ENCODE peak calls at places on chromosomes 4 and X, in six cellular contexts. B, O, T, P, S and H are unnamed samples.

GRCh38 chr4:96766359-96766758 is 926.5 kb downstream of the PDHA2 start:
- DNase-seq in B (no peak), O (no peak), T (no peak), P (no peak), S (no peak), H (no peak)

GRCh38 chrX:48461830-48462229 is 8.2 kb downstream of the SLC38A5 start:
- DNase-seq in B (no peak), O (no peak), T (no peak), P (no peak), S (peak; percentile 12), H (no peak)

GRCh38 chrX:53290441-53291041 is 9.2 kb upstream of the IQSEC2 start:
- DNase-seq in B (no peak), O (no peak), T (no peak), P (no peak), S (no peak), H (no peak)

GRCh38 chr4:17029432-17029831 is 131.0 kb upstream of the LDB2 start:
- DNase-seq in B (no peak), O (no peak), T (no peak), P (no peak), S (no peak), H (no peak)

GRCh38 chrX:68847172-68847571 is 18.4 kb downstream of the EFNB1 start:
- DNase-seq in B (no peak), O (no peak), T (no peak), P (no peak), S (no peak), H (no peak)

GRCh38 chr4:39642885-39643550 is 4.4 kb upstream of the SMIM14 start:
- DNase-seq in B (no peak), O (no peak), T (no peak), P (no peak), S (peak; percentile 49), H (no peak)

GRCh38 chrX:55450259-55450658 is 1.7 kb upstream of the MAGEH1 start:
- DNase-seq in B (no peak), O (peak; percentile 10), T (peak; percentile 2), P (no peak), S (peak; percentile 12), H (no peak)

GRCh38 chr4:82851902-82852750 is 38.8 kb downstream of the SEC31A start:
- DNase-seq in B (no peak), O (peak; percentile 59), T (peak; percentile 55), P (no peak), S (peak; percentile 49), H (no peak)

GRCh38 chrX:19627081-19627480 is 111.8 kb upstream of the MAP3K15 start:
- DNase-seq in B (no peak), O (no peak), T (no peak), P (no peak), S (no peak), H (no peak)

GRCh38 chr4:38082424-38083374 is 122.5 kb downstream of the PTTG2 start:
- DNase-seq in B (no peak), O (no peak), T (peak; percentile 36), P (no peak), S (peak; percentile 97), H (no peak)

GRCh38 chr4:3107271-3108185 is 33.0 kb downstream of the HTT start:
- DNase-seq in B (no peak), O (peak; percentile 29), T (peak; percentile 23), P (no peak), S (no peak), H (no peak)

GRCh38 chr4:73711989-73712388 is 28.4 kb upstream of the CXCL8 start:
- DNase-seq in B (no peak), O (no peak), T (no peak), P (no peak), S (no peak), H (no peak)
- H3K4me1 ChIP-seq in B (no peaks in the 10 kb centered on the region), O (no peaks in the 10 kb centered on the region), T (peaks cover 14% of the 10 kb centered on the region), P (no peaks in the 10 kb centered on the region), S (peaks cover 6% of the 10 kb centered on the region), H (peaks cover 14% of the 10 kb centered on the region)

DNA sequence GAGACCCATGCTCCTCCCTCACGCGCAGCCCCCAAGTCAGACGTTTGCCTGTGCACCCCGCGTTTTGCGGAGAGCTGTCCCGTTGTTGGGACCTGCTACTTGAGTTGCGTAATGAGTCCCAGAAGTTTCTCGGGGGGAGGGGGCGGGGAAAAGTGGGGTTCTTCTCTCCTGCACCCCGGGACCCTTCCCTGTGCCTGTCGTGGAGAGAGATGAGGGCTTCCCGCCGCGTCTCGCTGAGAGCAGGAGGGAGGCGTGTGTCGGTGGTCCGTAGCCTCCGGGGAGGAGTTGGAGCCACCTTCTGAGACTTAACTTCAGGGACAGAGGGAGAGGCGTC is 655 bp downstream of the AFF1 start:
- DNase-seq in B (no peak), O (no peak), T (no peak), P (no peak), S (no peak), H (no peak)
- H3K4me1 ChIP-seq in B (peaks cover 31% of the 10 kb centered on the region), O (peaks cover 7% of the 10 kb centered on the region), T (peaks cover 39% of the 10 kb centered on the region), P (peaks cover 35% of the 10 kb centered on the region), S (peaks cover 6% of the 10 kb centered on the region), H (peaks cover 8% of the 10 kb centered on the region)

DNA sequence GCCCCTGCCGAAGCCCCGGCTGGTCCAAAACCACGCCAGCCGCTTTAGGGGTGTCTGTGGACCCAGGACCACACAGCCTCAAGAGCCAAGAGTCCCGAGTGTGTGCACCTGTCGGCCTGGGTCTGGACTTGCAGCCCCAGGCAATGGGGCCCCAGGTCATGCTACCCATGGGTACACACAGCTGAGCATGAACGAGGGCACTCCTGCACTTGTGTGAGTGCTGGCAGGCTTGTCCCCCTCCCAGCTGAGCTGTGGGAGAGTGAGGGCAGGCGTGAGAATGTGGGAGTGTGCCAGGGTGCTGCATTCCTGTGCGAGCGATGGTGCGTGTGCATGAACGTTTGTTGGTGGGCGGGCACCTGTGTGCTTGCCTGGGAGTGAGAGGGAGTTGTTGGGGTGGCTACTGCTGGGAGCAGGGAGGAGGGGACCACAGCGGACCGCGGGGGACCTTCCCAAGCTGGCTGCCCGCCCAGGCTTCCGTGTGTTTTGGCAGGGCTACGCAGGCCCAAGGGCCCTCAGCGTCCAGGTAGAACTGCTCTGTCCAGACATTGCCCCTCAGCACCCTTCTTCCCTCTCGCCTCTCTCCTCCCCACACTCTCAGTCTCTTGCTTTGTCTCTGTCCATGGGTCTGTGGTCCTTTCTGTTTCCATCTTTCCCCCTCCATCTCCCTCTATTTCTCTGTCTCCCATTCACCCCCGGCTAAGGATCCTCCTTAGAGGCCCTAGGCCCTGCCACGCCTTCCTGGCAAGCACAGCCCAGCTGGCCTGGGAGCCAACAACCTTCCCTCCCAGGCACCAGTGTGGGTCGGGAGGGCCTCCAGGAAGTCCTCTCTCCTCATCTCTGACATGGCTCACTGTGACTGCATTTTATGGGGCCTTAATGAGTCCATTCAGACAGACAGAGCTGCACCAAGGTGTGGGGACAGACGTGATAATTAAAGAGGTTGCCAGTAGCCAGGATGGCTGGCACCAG is 31.0 kb downstream of the BLOC1S4 start:
- DNase-seq in B (no peak), O (no peak), T (no peak), P (peak; percentile 76), S (no peak), H (no peak)
- H3K4me1 ChIP-seq in B (peaks cover 3% of the 10 kb centered on the region), O (no peaks in the 10 kb centered on the region), T (peaks cover 23% of the 10 kb centered on the region), P (peaks cover 14% of the 10 kb centered on the region), S (peaks cover 8% of the 10 kb centered on the region), H (peaks cover 32% of the 10 kb centered on the region)

DNA sequence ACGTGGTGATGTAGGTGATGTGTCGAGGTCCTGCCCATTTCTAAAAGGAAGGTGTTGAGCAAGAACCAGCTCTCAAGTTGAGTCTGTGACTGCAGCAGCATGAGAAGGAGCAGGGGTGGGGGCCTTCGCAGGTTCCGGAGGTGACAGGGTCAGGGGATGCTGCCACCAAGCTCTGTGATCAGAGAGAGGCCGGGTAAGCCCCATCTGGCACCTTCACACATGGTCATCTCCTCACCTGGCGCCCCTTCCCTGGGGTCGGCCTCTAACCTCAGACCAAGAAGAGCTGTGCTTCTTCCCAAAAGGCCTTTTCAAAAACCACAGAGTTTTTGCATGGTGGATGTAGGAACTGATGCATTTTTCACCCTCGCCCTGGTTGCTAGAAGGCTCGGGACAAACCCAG is 137.6 kb downstream of the CPZ start:
- DNase-seq in B (no peak), O (no peak), T (no peak), P (no peak), S (no peak), H (no peak)
- H3K4me1 ChIP-seq in B (no peaks in the 10 kb centered on the region), O (no peaks in the 10 kb centered on the region), T (no peaks in the 10 kb centered on the region), P (no peaks in the 10 kb centered on the region), S (no peaks in the 10 kb centered on the region), H (no peaks in the 10 kb centered on the region)

DNA sequence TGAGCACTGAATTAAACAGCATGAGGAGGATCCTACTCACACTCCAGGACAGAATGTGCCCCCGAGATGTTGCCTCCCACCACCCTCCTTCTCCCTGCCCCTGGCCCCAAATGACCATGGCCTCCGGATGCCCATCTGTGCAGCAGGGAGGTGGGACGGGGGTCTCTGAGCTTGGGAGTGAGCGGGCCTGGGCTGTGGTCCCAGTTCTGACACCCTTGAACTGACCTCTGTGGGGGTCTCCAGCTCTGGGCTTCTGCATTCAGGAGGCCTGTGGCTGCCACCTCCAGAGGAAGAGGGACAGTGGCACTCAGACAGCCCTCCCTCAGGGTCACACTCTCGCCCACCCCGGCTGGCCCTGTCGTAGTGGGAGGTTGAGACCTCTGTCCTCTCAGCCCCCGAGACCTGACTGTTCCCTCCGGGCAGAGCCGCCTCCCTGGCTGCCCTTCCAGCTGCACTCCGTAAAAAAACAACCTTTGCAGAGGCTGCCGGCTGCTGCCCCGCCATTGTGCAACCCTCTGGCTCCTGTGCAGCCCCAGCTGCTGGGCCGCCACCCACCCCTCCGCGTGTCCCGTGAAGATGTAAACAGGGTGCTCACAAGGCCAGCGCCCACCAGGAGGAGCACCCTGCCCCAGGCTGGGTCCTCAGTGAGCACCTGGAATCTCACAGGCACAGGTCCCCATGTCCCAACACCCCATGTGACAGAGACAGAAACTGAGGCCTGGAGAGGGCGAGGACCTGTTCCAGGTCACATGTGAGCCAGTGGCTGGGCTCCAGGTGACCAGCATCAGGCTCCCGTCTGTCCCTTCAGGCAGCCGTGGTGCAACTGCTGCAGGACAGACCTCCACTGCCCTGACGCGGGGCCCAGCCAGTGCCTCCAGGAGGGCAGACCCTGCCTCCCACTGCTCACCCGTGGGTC is 39.6 kb downstream of the HTRA3 start:
- DNase-seq in B (no peak), O (no peak), T (no peak), P (no peak), S (peak; percentile 44), H (no peak)
- H3K4me1 ChIP-seq in B (no peaks in the 10 kb centered on the region), O (no peaks in the 10 kb centered on the region), T (peaks cover 31% of the 10 kb centered on the region), P (no peaks in the 10 kb centered on the region), S (peaks cover 8% of the 10 kb centered on the region), H (no peaks in the 10 kb centered on the region)

DNA sequence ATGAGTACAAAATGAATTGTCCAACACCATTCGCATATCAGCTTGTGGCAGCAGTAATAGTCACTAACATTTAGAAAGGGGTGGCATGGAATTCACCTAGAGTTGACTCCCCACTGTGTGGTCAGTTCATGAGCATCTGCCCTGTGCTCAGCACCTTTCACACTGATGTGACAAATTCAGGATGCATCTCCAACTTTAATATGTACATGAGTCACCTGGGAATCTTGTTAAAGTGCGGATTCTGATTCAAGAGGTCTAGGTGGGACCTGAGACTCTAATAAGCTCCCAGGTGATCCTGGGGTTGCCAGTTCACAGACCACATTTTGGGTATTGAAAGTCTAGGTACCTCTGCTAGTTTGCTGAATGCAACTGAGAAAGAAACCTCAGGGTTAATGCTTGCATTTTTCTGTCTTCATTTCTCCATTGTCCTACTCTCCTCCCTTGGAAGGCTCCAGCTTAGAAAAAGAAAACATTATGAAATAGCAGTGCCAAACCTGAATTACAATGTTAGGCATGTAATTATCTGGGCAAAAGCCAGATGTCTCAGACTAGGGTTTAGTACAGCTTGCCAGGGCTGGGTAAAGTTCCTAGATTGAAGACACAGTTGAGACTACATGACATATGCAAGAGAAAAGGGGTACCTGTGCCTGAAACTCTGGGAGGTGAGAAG is 32.7 kb downstream of the TMSB4X start:
- DNase-seq in B (no peak), O (no peak), T (peak; percentile 87), P (no peak), S (peak; percentile 33), H (no peak)
- H3K4me1 ChIP-seq in B (peaks cover 48% of the 10 kb centered on the region), O (peaks cover 4% of the 10 kb centered on the region), T (peaks cover 24% of the 10 kb centered on the region), P (peaks cover 4% of the 10 kb centered on the region), S (peaks cover 7% of the 10 kb centered on the region), H (peaks cover 10% of the 10 kb centered on the region)